ENCODE peak calls at places on chromosome 9, in eight cellular contexts. One of them, this sample, is unnamed.

GRCh38 chr9:11417782-11418181 is 805.0 kb upstream of the PTPRD start:
- DNase-seq in AG04449: no peak
- DNase-seq in right lobe of liver: no peak
- DNase-seq in heart right ventricle: no peak
- DNase-seq in NB4: no peak
- DNase-seq in left ventricle myocardium inferior: no peak
- DNase-seq in heart left ventricle: no peak
- DNase-seq in suprapubic skin: no peak
- DNase-seq in this sample: no peak

GRCh38 chr9:109887079-109887478 is 107.1 kb downstream of the PALM2AKAP2 start:
- DNase-seq in right lobe of liver: no peak
- DNase-seq in heart left ventricle: peak
- DNase-seq in AG04449: no peak
- DNase-seq in suprapubic skin: no peak
- DNase-seq in left ventricle myocardium inferior: peak
- DNase-seq in heart right ventricle: no peak
- DNase-seq in NB4: peak
- DNase-seq in this sample: peak

GRCh38 chr9:131334568-131335105 is 45.1 kb downstream of the PLPP7 start:
- DNase-seq in heart right ventricle: peak
- DNase-seq in heart left ventricle: peak
- DNase-seq in NB4: no peak
- DNase-seq in right lobe of liver: no peak
- DNase-seq in suprapubic skin: peak
- DNase-seq in AG04449: no peak
- DNase-seq in left ventricle myocardium inferior: peak
- DNase-seq in this sample: no peak

GRCh38 chr9:89498845-89499480 is 1.1 kb upstream of the SEMA4D start:
- DNase-seq in left ventricle myocardium inferior: no peak
- DNase-seq in heart left ventricle: no peak
- DNase-seq in NB4: peak
- DNase-seq in suprapubic skin: no peak
- DNase-seq in right lobe of liver: no peak
- DNase-seq in AG04449: no peak
- DNase-seq in heart right ventricle: no peak
- DNase-seq in this sample: no peak

GRCh38 chr9:32728181-32728580 is 55.2 kb upstream of the TMEM215 start:
- DNase-seq in NB4: peak
- DNase-seq in suprapubic skin: no peak
- DNase-seq in left ventricle myocardium inferior: no peak
- DNase-seq in AG04449: no peak
- DNase-seq in right lobe of liver: no peak
- DNase-seq in heart right ventricle: no peak
- DNase-seq in heart left ventricle: no peak
- DNase-seq in this sample: no peak

GRCh38 chr9:13786131-13786530 is 506.6 kb upstream of the MPDZ start:
- DNase-seq in suprapubic skin: no peak
- DNase-seq in heart left ventricle: peak
- DNase-seq in left ventricle myocardium inferior: peak
- DNase-seq in AG04449: no peak
- DNase-seq in heart right ventricle: peak
- DNase-seq in right lobe of liver: no peak
- DNase-seq in NB4: no peak
- DNase-seq in this sample: no peak

GRCh38 chr9:4985376-4986266 is 549 bp downstream of the JAK2 start:
- DNase-seq in right lobe of liver: peak
- DNase-seq in heart left ventricle: peak
- DNase-seq in heart right ventricle: peak
- DNase-seq in left ventricle myocardium inferior: peak
- DNase-seq in AG04449: no peak
- DNase-seq in suprapubic skin: peak
- DNase-seq in NB4: peak
- DNase-seq in this sample: peak

GRCh38 chr9:91724068-91724440 is 226.0 kb downstream of the ROR2 start:
- DNase-seq in heart right ventricle: no peak
- DNase-seq in heart left ventricle: no peak
- DNase-seq in right lobe of liver: no peak
- DNase-seq in suprapubic skin: peak
- DNase-seq in NB4: no peak
- DNase-seq in AG04449: no peak
- DNase-seq in left ventricle myocardium inferior: no peak
- DNase-seq in this sample: no peak

GRCh38 chr9:72855890-72856523 is 96.8 kb downstream of the ALDH1A1 start:
- DNase-seq in suprapubic skin: no peak
- DNase-seq in NB4: no peak
- DNase-seq in right lobe of liver: no peak
- DNase-seq in heart left ventricle: no peak
- DNase-seq in heart right ventricle: no peak
- DNase-seq in AG04449: no peak
- DNase-seq in left ventricle myocardium inferior: no peak
- DNase-seq in this sample: no peak

GRCh38 chr9:73441890-73442818 is 290.5 kb downstream of the ANXA1 start:
- DNase-seq in AG04449: no peak
- DNase-seq in heart left ventricle: no peak
- DNase-seq in suprapubic skin: no peak
- DNase-seq in NB4: no peak
- DNase-seq in right lobe of liver: no peak
- DNase-seq in heart right ventricle: no peak
- DNase-seq in left ventricle myocardium inferior: no peak
- DNase-seq in this sample: peak

GRCh38 chr9:134323741-134324358 is 2.4 kb upstream of the RXRA start:
- DNase-seq in NB4: no peak
- DNase-seq in AG04449: no peak
- DNase-seq in suprapubic skin: peak
- DNase-seq in heart right ventricle: peak
- DNase-seq in right lobe of liver: peak
- DNase-seq in left ventricle myocardium inferior: peak
- DNase-seq in heart left ventricle: peak
- DNase-seq in this sample: peak

GRCh38 chr9:107883496-107884120 is 394.0 kb upstream of the KLF4 start:
- DNase-seq in heart right ventricle: no peak
- DNase-seq in NB4: no peak
- DNase-seq in suprapubic skin: no peak
- DNase-seq in heart left ventricle: no peak
- DNase-seq in right lobe of liver: no peak
- DNase-seq in AG04449: no peak
- DNase-seq in left ventricle myocardium inferior: no peak
- DNase-seq in this sample: no peak

GRCh38 chr9:137243626-137244485 is 2.8 kb downstream of the TUBB4B start:
- DNase-seq in heart left ventricle: no peak
- DNase-seq in right lobe of liver: no peak
- DNase-seq in suprapubic skin: no peak
- DNase-seq in AG04449: no peak
- DNase-seq in left ventricle myocardium inferior: no peak
- DNase-seq in NB4: peak
- DNase-seq in heart right ventricle: no peak
- DNase-seq in this sample: peak

GRCh38 chr9:108477538-108478006 is 378.2 kb downstream of the ACTL7B start:
- DNase-seq in left ventricle myocardium inferior: no peak
- DNase-seq in suprapubic skin: no peak
- DNase-seq in heart right ventricle: no peak
- DNase-seq in NB4: peak
- DNase-seq in heart left ventricle: no peak
- DNase-seq in AG04449: peak
- DNase-seq in right lobe of liver: no peak
- DNase-seq in this sample: peak

GRCh38 chr9:5459289-5459829 is 9.0 kb downstream of the CD274 start:
- DNase-seq in NB4: no peak
- DNase-seq in left ventricle myocardium inferior: no peak
- DNase-seq in heart right ventricle: no peak
- DNase-seq in suprapubic skin: no peak
- DNase-seq in heart left ventricle: no peak
- DNase-seq in right lobe of liver: no peak
- DNase-seq in AG04449: no peak
- DNase-seq in this sample: peak

GRCh38 chr9:4982720-4983482 is 2.2 kb upstream of the JAK2 start:
- DNase-seq in left ventricle myocardium inferior: no peak
- DNase-seq in right lobe of liver: no peak
- DNase-seq in heart right ventricle: no peak
- DNase-seq in heart left ventricle: no peak
- DNase-seq in AG04449: no peak
- DNase-seq in suprapubic skin: no peak
- DNase-seq in NB4: peak
- DNase-seq in this sample: no peak

GRCh38 chr9:83474631-83475030 is 63.6 kb downstream of the FRMD3 start:
- DNase-seq in left ventricle myocardium inferior: no peak
- DNase-seq in NB4: no peak
- DNase-seq in heart left ventricle: no peak
- DNase-seq in AG04449: no peak
- DNase-seq in right lobe of liver: no peak
- DNase-seq in suprapubic skin: no peak
- DNase-seq in heart right ventricle: no peak
- DNase-seq in this sample: no peak

GRCh38 chr9:38059233-38059936 is 9.6 kb downstream of the SHB start:
- DNase-seq in AG04449: no peak
- DNase-seq in left ventricle myocardium inferior: peak
- DNase-seq in suprapubic skin: no peak
- DNase-seq in heart right ventricle: no peak
- DNase-seq in heart left ventricle: no peak
- DNase-seq in NB4: no peak
- DNase-seq in right lobe of liver: peak
- DNase-seq in this sample: peak

GRCh38 chr9:137114613-137115393 is at the start of gene DPP7:
- DNase-seq in right lobe of liver: peak
- DNase-seq in left ventricle myocardium inferior: peak
- DNase-seq in AG04449: no peak
- DNase-seq in heart left ventricle: peak
- DNase-seq in NB4: peak
- DNase-seq in heart right ventricle: peak
- DNase-seq in suprapubic skin: peak
- DNase-seq in this sample: no peak

GRCh38 chr9:127183814-127184582 is 61.6 kb upstream of the ANGPTL2 start:
- DNase-seq in left ventricle myocardium inferior: peak
- DNase-seq in AG04449: no peak
- DNase-seq in heart left ventricle: peak
- DNase-seq in right lobe of liver: no peak
- DNase-seq in NB4: no peak
- DNase-seq in heart right ventricle: peak
- DNase-seq in suprapubic skin: peak
- DNase-seq in this sample: no peak

DNA sequence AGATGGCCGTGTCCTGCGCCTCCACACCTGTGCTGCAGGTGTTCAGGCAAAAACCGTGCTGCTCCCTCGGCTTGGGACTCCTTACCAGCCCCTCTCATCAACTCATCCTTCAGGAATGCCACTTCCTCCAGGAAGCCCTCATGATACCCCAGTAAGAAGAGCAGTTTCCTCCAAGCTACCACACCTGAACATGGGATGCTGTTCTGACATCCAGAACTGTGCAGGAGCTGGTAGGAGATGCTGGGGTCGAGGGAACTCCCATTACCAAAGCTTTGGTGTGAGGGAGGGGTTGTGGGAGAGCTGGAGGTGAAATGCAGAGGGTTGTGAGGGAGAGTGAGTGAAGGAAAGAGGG is 18.9 kb downstream of the CARD19 start:
- DNase-seq in suprapubic skin: no peak
- DNase-seq in NB4: no peak
- DNase-seq in left ventricle myocardium inferior: no peak
- DNase-seq in heart left ventricle: no peak
- DNase-seq in AG04449: no peak
- DNase-seq in right lobe of liver: no peak
- DNase-seq in heart right ventricle: no peak
- DNase-seq in this sample: no peak
- H3K4me3 ChIP-seq in suprapubic skin: no peak
- H3K4me3 ChIP-seq in NB4: no peak
- H3K4me3 ChIP-seq in left ventricle myocardium inferior: no peak
- H3K4me3 ChIP-seq in heart left ventricle: no peak
- H3K4me3 ChIP-seq in AG04449: no peak
- H3K4me3 ChIP-seq in right lobe of liver: no peak
- H3K4me3 ChIP-seq in heart right ventricle: no peak
- H3K4me3 ChIP-seq in this sample: no peak

DNA sequence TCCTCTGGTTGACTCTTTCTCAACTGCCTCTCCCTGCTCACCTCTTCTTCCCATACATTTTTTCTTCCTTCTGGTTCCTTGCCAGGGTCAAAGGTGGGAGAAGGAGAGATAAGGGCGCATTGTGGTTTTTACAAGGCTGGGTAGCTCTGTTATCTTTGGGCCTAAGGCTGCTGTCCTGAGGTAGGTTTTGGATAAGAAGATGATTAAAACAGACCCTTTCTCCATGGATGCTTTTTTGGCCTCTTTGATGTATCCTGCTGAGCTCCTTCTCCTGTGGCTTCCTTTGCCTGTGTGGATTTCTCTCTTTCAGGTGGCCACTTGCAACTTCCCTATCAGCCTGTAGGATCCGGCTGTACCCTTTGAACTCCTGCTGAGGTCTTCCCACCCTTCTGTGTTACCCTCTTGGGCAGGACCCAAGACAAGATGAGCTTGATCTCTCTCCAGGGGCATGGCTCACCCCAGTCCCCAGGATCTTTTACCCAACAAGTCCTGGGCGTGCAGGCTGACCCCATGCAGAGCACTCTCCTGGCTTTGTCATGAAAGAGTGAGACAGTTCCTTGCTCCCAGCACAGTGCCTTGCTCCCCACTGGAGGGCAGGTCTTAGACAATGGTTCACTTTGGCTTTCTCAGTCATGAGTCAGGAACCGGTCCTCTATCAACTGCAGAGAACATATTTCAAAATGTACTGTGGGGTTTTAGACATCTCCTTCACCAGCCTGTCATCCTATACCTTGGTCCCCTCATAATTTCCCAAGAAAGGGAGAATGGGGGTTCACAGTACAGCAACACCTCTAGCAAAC is 197.9 kb downstream of the TLE4 start:
- DNase-seq in heart right ventricle: no peak
- DNase-seq in right lobe of liver: no peak
- DNase-seq in heart left ventricle: no peak
- DNase-seq in NB4: no peak
- DNase-seq in left ventricle myocardium inferior: no peak
- DNase-seq in AG04449: no peak
- DNase-seq in suprapubic skin: no peak
- DNase-seq in this sample: peak
- TF ChIP-seq CTCF in heart right ventricle: no peak
- TF ChIP-seq CTCF in right lobe of liver: no peak
- TF ChIP-seq CTCF in heart left ventricle: no peak
- TF ChIP-seq CTCF in NB4: no peak
- TF ChIP-seq CTCF in left ventricle myocardium inferior: no peak
- TF ChIP-seq CTCF in AG04449: no peak
- TF ChIP-seq CTCF in suprapubic skin: no peak
- TF ChIP-seq CTCF in this sample: peak

GRCh38 chr9:76651114-76651697 is 113.0 kb upstream of the PCA3 start:
- DNase-seq in right lobe of liver: no peak
- DNase-seq in heart left ventricle: no peak
- DNase-seq in AG04449: no peak
- DNase-seq in heart right ventricle: no peak
- DNase-seq in left ventricle myocardium inferior: no peak
- DNase-seq in NB4: peak
- DNase-seq in suprapubic skin: no peak
- DNase-seq in this sample: no peak
- H3K4me3 ChIP-seq in right lobe of liver: no peak
- H3K4me3 ChIP-seq in heart left ventricle: peak
- H3K4me3 ChIP-seq in AG04449: no peak
- H3K4me3 ChIP-seq in heart right ventricle: no peak
- H3K4me3 ChIP-seq in left ventricle myocardium inferior: peak
- H3K4me3 ChIP-seq in NB4: peak
- H3K4me3 ChIP-seq in suprapubic skin: peak
- H3K4me3 ChIP-seq in this sample: no peak

DNA sequence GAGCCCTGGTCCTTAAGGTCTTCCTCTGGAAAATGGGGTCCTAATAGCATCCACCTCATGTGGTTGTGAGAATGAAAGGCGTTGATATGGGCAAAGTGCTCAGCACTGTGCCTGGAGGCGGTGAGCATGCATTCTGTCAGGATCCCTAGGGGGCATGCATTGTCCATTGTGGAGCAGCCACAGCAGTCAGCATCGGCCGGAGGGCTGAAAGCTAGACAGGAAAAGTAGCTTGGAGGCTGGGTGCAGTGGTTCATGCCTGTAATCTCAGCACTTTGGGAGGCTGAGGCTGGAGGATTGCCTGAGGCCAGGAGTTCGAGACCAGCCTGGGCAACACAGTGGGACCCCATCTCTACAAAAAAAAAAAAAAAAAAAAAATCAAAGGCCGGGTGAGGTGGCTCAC is 122.2 kb downstream of the LHX2 start:
- DNase-seq in suprapubic skin: no peak
- DNase-seq in heart left ventricle: peak
- DNase-seq in right lobe of liver: peak
- DNase-seq in NB4: peak
- DNase-seq in heart right ventricle: peak
- DNase-seq in left ventricle myocardium inferior: no peak
- DNase-seq in AG04449: no peak
- DNase-seq in this sample: no peak
- TF ChIP-seq CTCF in suprapubic skin: no peak
- TF ChIP-seq CTCF in heart left ventricle: peak
- TF ChIP-seq CTCF in right lobe of liver: peak
- TF ChIP-seq CTCF in NB4: no peak
- TF ChIP-seq CTCF in heart right ventricle: peak
- TF ChIP-seq CTCF in left ventricle myocardium inferior: peak
- TF ChIP-seq CTCF in AG04449: peak
- TF ChIP-seq CTCF in this sample: no peak